ENCODE peak calls at places on chromosome 16, in five cellular contexts. K is AG04450, I is lung, S is transverse colon, C is cardiac fibroblast. H is an unnamed sample.
A peak's percentile ranks its signal among the peaks of the same experiment; 100 is the strongest.

GRCh38 chr16:23527961-23528634 is 17.8 kb upstream of the GGA2 start:
- DNase-seq in K (no peak), I (no peak), S (no peak), C (no peak), H (no peak)

GRCh38 chr16:2039286-2040030 is 8.2 kb downstream of the NTHL1 start:
- DNase-seq in K (peak; percentile 81), I (peak; percentile 69), S (peak; percentile 72), C (peak; percentile 89), H (no peak)

GRCh38 chr16:3949287-3949686 is 68.8 kb upstream of the CREBBP start:
- DNase-seq in K (no peak), I (no peak), S (no peak), C (no peak), H (no peak)

GRCh38 chr16:84820305-84820684 is 510 bp downstream of the CRISPLD2 start:
- DNase-seq in K (no peak), I (no peak), S (no peak), C (peak; percentile 28), H (no peak)

GRCh38 chr16:88319116-88319965 is 63.4 kb upstream of the ZNF469 start:
- DNase-seq in K (no peak), I (no peak), S (no peak), C (no peak), H (no peak)

GRCh38 chr16:67548265-67549126 is 13.8 kb upstream of the CTCF start:
- DNase-seq in K (no peak), I (no peak), S (no peak), C (no peak), H (no peak)

GRCh38 chr16:52456368-52456767 is 90.6 kb downstream of the TOX3 start:
- DNase-seq in K (no peak), I (no peak), S (no peak), C (no peak), H (no peak)

GRCh38 chr16:5024632-5025031 is 9.1 kb downstream of the NAGPA start:
- DNase-seq in K (no peak), I (no peak), S (peak; percentile 44), C (peak; percentile 42), H (no peak)

GRCh38 chr16:11691771-11692170 is 23.5 kb downstream of the SNN start:
- DNase-seq in K (no peak), I (no peak), S (no peak), C (no peak), H (no peak)

GRCh38 chr16:65284583-65284982 is 162.7 kb upstream of the CDH11 start:
- DNase-seq in K (no peak), I (no peak), S (no peak), C (no peak), H (no peak)

GRCh38 chr16:49821614-49822282 is 34.2 kb downstream of the ZNF423 start:
- DNase-seq in K (no peak), I (no peak), S (no peak), C (no peak), H (no peak)

GRCh38 chr16:24139282-24139681 is 116.9 kb upstream of the CACNG3 start:
- DNase-seq in K (no peak), I (no peak), S (no peak), C (no peak), H (no peak)

GRCh38 chr16:12097523-12098428 is 121.2 kb downstream of the SNX29 start:
- DNase-seq in K (peak; percentile 65), I (peak; percentile 46), S (peak; percentile 13), C (peak; percentile 7), H (no peak)

GRCh38 chr16:58016841-58017446 is 8.6 kb upstream of the MMP15 start:
- DNase-seq in K (no peak), I (no peak), S (no peak), C (no peak), H (no peak)

GRCh38 chr16:54933281-54934150 is 2.9 kb downstream of the IRX5 start:
- DNase-seq in K (no peak), I (no peak), S (no peak), C (no peak), H (no peak)

GRCh38 chr16:10181196-10182162 is 749 bp downstream of the GRIN2A start:
- DNase-seq in K (no peak), I (peak; percentile 52), S (peak; percentile 60), C (peak; percentile 60), H (no peak)

GRCh38 chr16:57039148-57039812 is 49.9 kb downstream of the NLRC5 start:
- DNase-seq in K (peak; percentile 49), I (no peak), S (peak; percentile 33), C (peak; percentile 87), H (no peak)

GRCh38 chr16:56425439-56425832 is at the start of gene AMFR:
- DNase-seq in K (peak; percentile 36), I (peak; percentile 40), S (peak; percentile 75), C (peak; percentile 75), H (no peak)

DNA sequence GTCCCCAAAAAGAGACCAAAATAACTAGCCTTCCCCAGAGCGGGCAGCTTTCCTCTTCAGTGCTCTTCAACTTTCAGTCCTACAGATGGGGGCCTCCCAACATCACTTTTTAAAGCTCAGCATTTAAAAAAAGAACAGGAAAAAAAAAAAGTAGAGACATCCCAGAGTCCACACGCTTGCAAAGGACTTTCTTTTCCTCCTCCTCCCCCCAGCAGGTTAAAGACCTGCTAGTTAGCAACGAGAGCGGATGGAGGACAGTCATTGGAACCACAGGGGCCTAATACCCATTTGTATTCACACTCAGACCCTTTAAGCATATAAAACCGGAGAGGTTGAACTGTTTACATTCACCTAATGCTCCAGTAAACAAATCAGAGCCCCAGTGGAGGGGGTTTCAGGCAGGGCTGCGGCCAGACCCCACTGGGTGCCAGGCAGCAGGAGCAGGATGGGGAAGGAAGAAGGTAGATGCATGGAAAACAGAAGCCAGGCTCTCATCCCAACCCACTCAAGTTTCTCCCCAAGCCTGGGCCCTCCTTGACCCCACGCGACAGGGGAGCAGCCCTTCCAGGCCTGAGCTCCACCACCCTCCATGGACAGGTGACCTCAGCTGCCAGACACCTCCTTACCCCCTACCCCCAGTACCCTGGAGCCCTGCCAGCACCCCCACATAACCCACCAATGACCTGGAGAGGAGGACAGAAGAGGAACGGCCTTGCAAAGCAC is 15.2 kb downstream of the ZFHX3 start:
- DNase-seq in K (no peak), I (no peak), S (no peak), C (no peak), H (no peak)
- H3K4me3 ChIP-seq in K (no peak overlapping the region), I (no peak overlapping the region), S (no peak overlapping the region), C (no peak overlapping the region), H (no peak overlapping the region)

GRCh38 chr16:8493885-8494487 is 96.3 kb downstream of the TMEM114 start:
- DNase-seq in K (no peak), I (no peak), S (no peak), C (no peak), H (no peak)
- TF ChIP-seq CTCF in K (no peak), I (no peak), S (peak; percentile 12), C (no peak), H (no peak)

GRCh38 chr16:14365200-14365851 is 264.7 kb downstream of the PARN start:
- DNase-seq in K (no peak), I (no peak), S (no peak), C (no peak), H (peak; percentile 23)

GRCh38 chr16:14364386-14365199 is 265.5 kb downstream of the PARN start:
- DNase-seq in K (peak; percentile 36), I (peak; percentile 54), S (no peak), C (peak; percentile 49), H (peak; percentile 94)

GRCh38 chr16:14364112-14364385 is 266.0 kb downstream of the PARN start:
- DNase-seq in K (no peak), I (no peak), S (no peak), C (no peak), H (no peak)

GRCh38 chr16:14360326-14361037 is 269.6 kb downstream of the PARN start:
- DNase-seq in K (no peak), I (no peak), S (no peak), C (no peak), H (no peak)

GRCh38 chr16:14362774-14363371 is 267.2 kb downstream of the PARN start:
- DNase-seq in K (no peak), I (no peak), S (no peak), C (peak; percentile 29), H (no peak)
- H3K4me3 ChIP-seq in K (peak overlapping the region; percentile 45), I (no peak overlapping the region), S (no peak overlapping the region), C (no peak overlapping the region), H (no peak overlapping the region)

DNA sequence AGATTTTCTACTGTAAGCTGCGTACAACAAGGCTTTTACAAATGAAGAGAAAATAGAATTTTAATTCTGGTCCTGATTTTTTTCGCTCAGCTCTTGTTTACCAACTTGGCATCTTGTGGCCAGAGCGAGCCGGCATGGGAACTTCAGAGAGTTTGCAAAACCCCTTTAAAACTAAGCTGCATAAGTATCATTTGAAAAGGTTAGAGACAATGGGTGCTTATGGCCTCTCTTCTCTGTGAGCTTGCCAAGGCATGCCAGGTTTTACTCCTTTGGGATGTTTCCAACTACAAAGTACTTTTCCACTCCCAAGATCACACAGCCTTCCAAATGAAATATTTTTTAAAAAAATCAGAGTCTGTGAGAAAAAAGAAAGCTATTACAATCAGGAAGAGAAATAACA is 62.4 kb upstream of the FA2H start:
- DNase-seq in K (no peak), I (no peak), S (no peak), C (no peak), H (no peak)
- TF ChIP-seq CTCF in K (no peak), I (no peak), S (no peak), C (no peak), H (no peak)

GRCh38 chr16:81784042-81784785 is 5.1 kb downstream of the PLCG2 start:
- DNase-seq in K (no peak), I (no peak), S (peak; percentile 34), C (no peak), H (no peak)

GRCh38 chr16:81778231-81778630 is 860 bp upstream of the PLCG2 start:
- DNase-seq in K (no peak), I (no peak), S (no peak), C (no peak), H (no peak)

GRCh38 chr16:81779540-81780320 is 639 bp downstream of the PLCG2 start:
- DNase-seq in K (no peak), I (peak; percentile 51), S (peak; percentile 50), C (peak; percentile 10), H (no peak)

GRCh38 chr16:81778861-81779539 is at the start of gene PLCG2:
- DNase-seq in K (no peak), I (peak; percentile 76), S (peak; percentile 87), C (peak; percentile 22), H (no peak)

DNA sequence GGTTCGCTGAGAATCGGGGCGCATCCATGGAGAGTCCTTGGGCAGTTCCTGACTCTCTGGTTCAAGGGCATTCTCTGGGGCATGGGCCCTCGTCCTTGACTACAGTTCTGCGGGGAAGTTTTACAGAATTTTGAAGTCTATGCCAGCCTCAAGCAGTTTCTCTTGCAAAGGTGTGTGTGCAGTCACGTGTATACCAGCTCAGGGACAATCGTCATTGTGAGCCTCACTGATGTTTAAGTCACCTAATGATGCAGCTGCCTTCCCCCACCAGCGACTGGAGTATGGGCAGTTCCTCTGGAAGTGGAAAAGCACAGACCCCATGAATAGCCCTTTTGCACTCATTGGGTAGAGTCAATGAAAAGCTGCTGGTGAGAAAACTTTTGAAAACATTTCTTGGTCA is 1.3 kb downstream of the PLCG2 start:
- DNase-seq in K (no peak), I (no peak), S (peak; percentile 30), C (no peak), H (no peak)
- H3K4me3 ChIP-seq in K (no peak overlapping the region), I (no peak overlapping the region), S (no peak overlapping the region), C (no peak overlapping the region), H (no peak overlapping the region)